ENCODE peak calls at places on chromosomes 16 and 17, in five cellular contexts. R, E, X, Y and M are unnamed samples.
A peak's percentile ranks its signal among the peaks of the same experiment; 100 is the strongest.

GRCh38 chr17:1829189-1829578 is 518 bp downstream of the SMYD4 start:
- DNase-seq in R (no peak), E (no peak), X (no peak), Y (peak; percentile 13), M (peak; percentile 23)

GRCh38 chr17:17079761-17080160 is 37.5 kb downstream of the MPRIP start:
- DNase-seq in R (no peak), E (no peak), X (no peak), Y (no peak), M (no peak)

GRCh38 chr17:46033392-46033791 is 34.3 kb downstream of the STH start:
- DNase-seq in R (no peak), E (no peak), X (no peak), Y (no peak), M (no peak)

GRCh38 chr16:69917739-69918138 is 33.4 kb upstream of the CLEC18A start:
- DNase-seq in R (no peak), E (no peak), X (peak; percentile 71), Y (no peak), M (peak; percentile 51)

GRCh38 chr17:32806646-32807045 is 70.3 kb downstream of the MYO1D start:
- DNase-seq in R (no peak), E (no peak), X (no peak), Y (no peak), M (no peak)

GRCh38 chr17:1498869-1499268 is 6.4 kb upstream of the MYO1C start:
- DNase-seq in R (no peak), E (no peak), X (no peak), Y (no peak), M (no peak)

GRCh38 chr17:73611630-73612029 is 32.6 kb downstream of the SDK2 start:
- DNase-seq in R (no peak), E (no peak), X (no peak), Y (no peak), M (no peak)

GRCh38 chr17:50475362-50475761 is 3.3 kb upstream of the RSAD1 start:
- DNase-seq in R (no peak), E (no peak), X (no peak), Y (no peak), M (no peak)

GRCh38 chr16:28910046-28911031 is 14.7 kb downstream of the RABEP2 start:
- DNase-seq in R (no peak), E (no peak), X (no peak), Y (no peak), M (no peak)

GRCh38 chr17:43915561-43915960 is 8.2 kb upstream of the MPP2 start:
- DNase-seq in R (no peak), E (no peak), X (no peak), Y (no peak), M (no peak)

GRCh38 chr17:31226950-31227349 is 70.1 kb downstream of the OMG start:
- DNase-seq in R (no peak), E (peak; percentile 45), X (no peak), Y (no peak), M (no peak)

GRCh38 chr16:2827831-2828520 is 2.1 kb upstream of the ZG16B start:
- DNase-seq in R (no peak), E (no peak), X (no peak), Y (no peak), M (no peak)

GRCh38 chr17:2198917-2199316 is 104.7 kb downstream of the SMG6 start:
- DNase-seq in R (no peak), E (no peak), X (no peak), Y (no peak), M (no peak)

GRCh38 chr16:67561501-67561823 is 864 bp upstream of the CTCF start:
- DNase-seq in R (no peak), E (no peak), X (no peak), Y (no peak), M (no peak)

GRCh38 chr16:8886593-8887437 is 4.7 kb downstream of the LITAFD start:
- DNase-seq in R (no peak), E (no peak), X (no peak), Y (no peak), M (no peak)

GRCh38 chr17:80681215-80681614 is 136.6 kb downstream of the RPTOR start:
- DNase-seq in R (no peak), E (no peak), X (no peak), Y (no peak), M (no peak)

GRCh38 chr17:2547176-2547575 is 35.5 kb upstream of the METTL16 start:
- DNase-seq in R (no peak), E (no peak), X (no peak), Y (peak; percentile 38), M (no peak)

GRCh38 chr16:75733305-75734141 is 7.2 kb upstream of the CPHXL start:
- DNase-seq in R (no peak), E (peak; percentile 6), X (no peak), Y (no peak), M (no peak)

GRCh38 chr17:79085154-79085920 is 10.7 kb downstream of the ENGASE start:
- DNase-seq in R (no peak), E (no peak), X (no peak), Y (no peak), M (no peak)

GRCh38 chr16:77499373-77500285 is 64.8 kb upstream of the ADAMTS18 start:
- DNase-seq in R (no peak), E (no peak), X (no peak), Y (no peak), M (peak; percentile 8)

GRCh38 chr17:39153541-39154111 is 2.2 kb upstream of the PLXDC1 start:
- DNase-seq in R (peak; percentile 71), E (peak; percentile 87), X (peak; percentile 98), Y (peak; percentile 90), M (peak; percentile 92)

GRCh38 chr16:84059946-84060901 is 17.6 kb upstream of the SLC38A8 start:
- DNase-seq in R (no peak), E (no peak), X (no peak), Y (no peak), M (no peak)

GRCh38 chr16:85475233-85475632 is 137.9 kb upstream of the GSE1 start:
- DNase-seq in R (no peak), E (no peak), X (no peak), Y (no peak), M (no peak)

GRCh38 chr17:43832976-43833829 is at the start of gene MPP3:
- DNase-seq in R (no peak), E (peak; percentile 83), X (peak; percentile 68), Y (no peak), M (peak; percentile 53)

GRCh38 chr17:36602030-36602737 is 801 bp downstream of the MRM1 start:
- DNase-seq in R (no peak), E (peak; percentile 43), X (peak; percentile 65), Y (no peak), M (no peak)

GRCh38 chr17:1325766-1326165 is 46.3 kb downstream of the TRARG1 start:
- DNase-seq in R (no peak), E (no peak), X (no peak), Y (no peak), M (no peak)

GRCh38 chr16:65069090-65069489 is 52.8 kb downstream of the CDH11 start:
- DNase-seq in R (no peak), E (no peak), X (no peak), Y (no peak), M (no peak)

DNA sequence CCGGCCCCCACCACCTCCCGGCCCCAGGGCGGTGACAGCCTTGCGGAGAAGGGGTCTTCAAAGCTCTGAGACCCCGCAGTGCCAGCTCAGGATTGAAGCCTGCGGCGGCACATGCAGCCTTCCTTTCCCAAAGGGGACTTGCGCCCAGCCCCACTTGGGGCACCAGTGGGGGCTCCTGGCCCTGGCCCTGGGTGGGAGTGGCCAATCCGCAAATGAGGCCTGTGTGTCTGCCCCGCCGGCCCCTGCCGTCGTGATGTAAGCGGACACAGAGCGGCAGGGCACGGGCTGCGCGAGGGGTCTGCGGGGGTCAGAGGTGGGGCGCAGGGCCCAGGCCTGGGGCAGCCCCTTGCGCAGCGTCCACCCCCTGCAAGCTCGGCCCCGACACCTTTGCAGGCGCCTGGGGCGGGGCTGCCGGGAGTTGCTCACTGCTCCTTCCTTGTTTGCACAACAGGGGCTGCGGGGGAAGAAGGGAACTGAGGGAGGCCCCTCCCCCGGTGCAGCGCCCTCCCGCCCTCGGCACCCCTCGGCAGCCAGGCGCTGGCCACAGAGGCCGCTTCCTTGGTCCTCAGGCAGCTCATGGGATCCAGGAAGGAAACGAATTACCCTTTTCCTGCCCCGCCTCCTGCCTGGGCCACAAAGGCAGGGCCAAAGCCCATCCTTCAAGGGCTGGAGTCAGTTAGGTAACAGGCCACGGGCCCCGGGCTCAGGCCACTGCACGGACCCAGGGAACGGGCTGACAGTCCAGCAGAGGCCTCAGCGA is 2.9 kb downstream of the SLC16A3 start:
- DNase-seq in R (no peak), E (peak; percentile 91), X (peak; percentile 85), Y (peak; percentile 94), M (peak; percentile 61)
- TF ChIP-seq MAX in R (no peak), E (peak; percentile 24), X (no peak), Y (no peak), M (no peak)

DNA sequence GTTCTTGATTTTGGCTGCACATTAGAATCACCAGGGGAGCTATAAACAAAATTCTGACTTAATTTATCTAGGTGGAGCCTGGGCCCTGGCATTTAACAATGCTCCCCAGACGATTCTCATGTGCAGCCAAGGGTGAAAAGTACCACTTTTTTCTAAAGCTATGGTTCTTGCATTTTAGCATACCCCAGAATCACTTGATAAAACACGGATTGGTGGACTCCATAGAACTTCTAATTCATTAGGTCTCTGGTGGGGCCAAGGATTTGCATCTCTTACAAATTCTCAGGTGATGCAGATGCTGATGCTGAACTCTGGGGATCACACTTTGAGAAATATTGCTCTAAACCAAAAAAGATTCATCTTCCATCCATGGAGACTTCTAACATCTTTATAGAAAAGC is 74.5 kb downstream of the RPGRIP1L start:
- DNase-seq in R (no peak), E (no peak), X (no peak), Y (no peak), M (no peak)
- TF ChIP-seq ATF2 in R (no peak), E (no peak), X (no peak), Y (no peak), M (no peak)

GRCh38 chr17:21394265-21394664 is 18.1 kb downstream of the KCNJ12 start:
- DNase-seq in R (no peak), E (no peak), X (no peak), Y (no peak), M (no peak)
- TF ChIP-seq MAX in R (no peak), E (no peak), X (no peak), Y (no peak), M (no peak)

DNA sequence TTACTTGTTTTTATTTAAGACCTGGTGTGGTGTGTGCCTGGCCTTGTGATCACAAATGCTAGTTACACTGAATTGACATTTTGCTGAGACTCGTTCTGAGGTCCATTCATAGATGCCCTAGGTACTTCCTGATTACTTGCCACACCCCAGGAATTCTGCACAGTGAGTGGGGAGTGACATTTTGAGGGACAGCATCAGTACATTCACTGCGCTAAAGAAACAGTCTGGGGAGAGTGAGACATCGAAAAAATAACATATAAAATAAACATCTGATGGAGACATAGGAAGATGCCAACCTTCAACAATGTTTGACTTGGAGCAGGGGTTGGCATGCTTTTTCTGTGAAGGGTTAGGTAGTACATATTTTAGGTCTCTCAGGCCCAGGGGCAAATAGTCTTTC is 30.4 kb downstream of the ABCC1 start:
- DNase-seq in R (no peak), E (no peak), X (no peak), Y (no peak), M (no peak)
- TF ChIP-seq ATF2 in R (no peak), E (no peak), X (no peak), Y (no peak), M (no peak)

DNA sequence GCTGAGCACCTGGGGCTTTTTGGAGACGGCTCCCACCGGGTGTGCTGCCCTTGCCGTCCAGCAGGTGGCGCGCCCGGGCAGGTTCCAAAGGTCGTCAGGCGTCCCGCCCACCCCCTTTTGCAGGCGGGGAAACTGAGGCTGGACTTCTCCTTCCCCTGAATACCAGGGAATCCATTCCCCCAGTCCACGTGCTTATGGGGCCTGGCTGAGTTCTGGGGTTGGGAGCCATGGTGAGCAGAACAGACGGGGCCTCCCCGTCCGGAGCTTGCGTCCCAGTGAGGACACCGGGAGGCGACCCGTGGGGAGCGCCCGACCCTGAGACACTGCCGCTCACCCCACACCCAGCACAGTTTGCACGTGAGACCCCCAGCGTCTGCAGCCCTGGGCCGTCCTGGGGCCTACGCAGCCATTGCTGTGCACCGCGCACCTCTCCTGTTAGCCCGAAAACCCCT is 51.8 kb upstream of the JPH3 start:
- DNase-seq in R (no peak), E (peak; percentile 61), X (peak; percentile 95), Y (no peak), M (peak; percentile 79)
- TF ChIP-seq MAX in R (no peak), E (no peak), X (no peak), Y (no peak), M (no peak)